ENCODE peak calls at places on chromosomes 4 and X, in seven cellular contexts. One of them, this sample, is unnamed.
A peak's percentile ranks its signal among the peaks of the same experiment; 100 is the strongest.

GRCh38 chr4:187188118-187188517 is 464.5 kb upstream of the FAT1 start:
- DNase-seq in heart right ventricle: no peak
- DNase-seq in pancreas: no peak
- DNase-seq in cardiac muscle cell: no peak
- DNase-seq in colonic mucosa: no peak
- DNase-seq in tibial artery: no peak
- DNase-seq in fibroblast of lung: no peak
- DNase-seq in this sample: no peak

GRCh38 chrX:153307546-153308175 is 13.9 kb downstream of the PNMA6F start:
- DNase-seq in pancreas: no peak
- DNase-seq in tibial artery: no peak
- DNase-seq in cardiac muscle cell: no peak
- DNase-seq in fibroblast of lung: no peak
- DNase-seq in heart right ventricle: no peak
- DNase-seq in colonic mucosa: no peak
- DNase-seq in this sample: no peak

GRCh38 chrX:65993332-65993731 is 46.5 kb downstream of the VSIG4 start:
- DNase-seq in fibroblast of lung: no peak
- DNase-seq in heart right ventricle: no peak
- DNase-seq in pancreas: no peak
- DNase-seq in tibial artery: no peak
- DNase-seq in colonic mucosa: no peak
- DNase-seq in cardiac muscle cell: no peak
- DNase-seq in this sample: no peak

GRCh38 chrX:77668391-77669237 is 117.4 kb downstream of the ATRX start:
- DNase-seq in tibial artery: no peak
- DNase-seq in fibroblast of lung: peak; percentile 59
- DNase-seq in pancreas: no peak
- DNase-seq in colonic mucosa: no peak
- DNase-seq in cardiac muscle cell: no peak
- DNase-seq in heart right ventricle: no peak
- DNase-seq in this sample: no peak

GRCh38 chr4:140996757-140997156 is 136.5 kb downstream of the RNF150 start:
- DNase-seq in fibroblast of lung: peak; percentile 98
- DNase-seq in colonic mucosa: no peak
- DNase-seq in tibial artery: no peak
- DNase-seq in cardiac muscle cell: no peak
- DNase-seq in pancreas: no peak
- DNase-seq in heart right ventricle: no peak
- DNase-seq in this sample: no peak

GRCh38 chr4:11485926-11486325 is 57.2 kb upstream of the HS3ST1 start:
- DNase-seq in fibroblast of lung: no peak
- DNase-seq in tibial artery: no peak
- DNase-seq in colonic mucosa: no peak
- DNase-seq in heart right ventricle: no peak
- DNase-seq in cardiac muscle cell: no peak
- DNase-seq in pancreas: no peak
- DNase-seq in this sample: no peak

GRCh38 chr4:146224331-146224966 is 10.1 kb downstream of the REELD1 start:
- DNase-seq in heart right ventricle: peak; percentile 22
- DNase-seq in cardiac muscle cell: no peak
- DNase-seq in tibial artery: no peak
- DNase-seq in colonic mucosa: no peak
- DNase-seq in pancreas: no peak
- DNase-seq in fibroblast of lung: peak; percentile 23
- DNase-seq in this sample: no peak

GRCh38 chr4:2831611-2832308 is 11.9 kb upstream of the ADD1 start:
- DNase-seq in colonic mucosa: no peak
- DNase-seq in pancreas: no peak
- DNase-seq in cardiac muscle cell: no peak
- DNase-seq in fibroblast of lung: no peak
- DNase-seq in heart right ventricle: no peak
- DNase-seq in tibial artery: peak; percentile 50
- DNase-seq in this sample: no peak

GRCh38 chr4:82784615-82785247 is 13.9 kb downstream of the SCD5 start:
- DNase-seq in tibial artery: no peak
- DNase-seq in cardiac muscle cell: no peak
- DNase-seq in colonic mucosa: no peak
- DNase-seq in pancreas: no peak
- DNase-seq in fibroblast of lung: peak; percentile 68
- DNase-seq in heart right ventricle: no peak
- DNase-seq in this sample: no peak

GRCh38 chrX:133645251-133645650 is 230.0 kb upstream of the GPC4 start:
- DNase-seq in heart right ventricle: peak; percentile 6
- DNase-seq in colonic mucosa: no peak
- DNase-seq in cardiac muscle cell: no peak
- DNase-seq in fibroblast of lung: peak; percentile 25
- DNase-seq in pancreas: no peak
- DNase-seq in tibial artery: no peak
- DNase-seq in this sample: no peak

GRCh38 chr4:65083076-65083475 is 587.2 kb downstream of the EPHA5 start:
- DNase-seq in pancreas: no peak
- DNase-seq in fibroblast of lung: peak; percentile 77
- DNase-seq in heart right ventricle: peak; percentile 29
- DNase-seq in tibial artery: no peak
- DNase-seq in colonic mucosa: no peak
- DNase-seq in cardiac muscle cell: peak; percentile 82
- DNase-seq in this sample: no peak

GRCh38 chr4:176964116-176964691 is 171.5 kb upstream of the VEGFC start:
- DNase-seq in heart right ventricle: no peak
- DNase-seq in pancreas: no peak
- DNase-seq in tibial artery: no peak
- DNase-seq in colonic mucosa: no peak
- DNase-seq in fibroblast of lung: no peak
- DNase-seq in cardiac muscle cell: no peak
- DNase-seq in this sample: no peak

GRCh38 chr4:85147481-85148076 is 181.1 kb upstream of the WDFY3 start:
- DNase-seq in colonic mucosa: peak; percentile 29
- DNase-seq in heart right ventricle: peak; percentile 65
- DNase-seq in tibial artery: no peak
- DNase-seq in pancreas: peak; percentile 53
- DNase-seq in cardiac muscle cell: peak; percentile 75
- DNase-seq in fibroblast of lung: peak; percentile 56
- DNase-seq in this sample: peak; percentile 68

GRCh38 chr4:185394568-185395254 is 1.0 kb downstream of the LRP2BP start:
- DNase-seq in heart right ventricle: no peak
- DNase-seq in tibial artery: no peak
- DNase-seq in cardiac muscle cell: no peak
- DNase-seq in colonic mucosa: no peak
- DNase-seq in pancreas: no peak
- DNase-seq in fibroblast of lung: peak; percentile 34
- DNase-seq in this sample: peak; percentile 5

GRCh38 chr4:30719363-30720020 is 677 bp upstream of the PCDH7 start:
- DNase-seq in fibroblast of lung: peak; percentile 83
- DNase-seq in tibial artery: peak; percentile 90
- DNase-seq in colonic mucosa: peak; percentile 45
- DNase-seq in cardiac muscle cell: peak; percentile 89
- DNase-seq in pancreas: peak; percentile 30
- DNase-seq in heart right ventricle: peak; percentile 52
- DNase-seq in this sample: peak; percentile 47

GRCh38 chr4:76705497-76705896 is 192.4 kb downstream of the SOWAHB start:
- DNase-seq in cardiac muscle cell: no peak
- DNase-seq in tibial artery: no peak
- DNase-seq in fibroblast of lung: no peak
- DNase-seq in heart right ventricle: no peak
- DNase-seq in colonic mucosa: no peak
- DNase-seq in pancreas: no peak
- DNase-seq in this sample: no peak

GRCh38 chr4:177566691-177567090 is 124.5 kb upstream of the AGA start:
- DNase-seq in fibroblast of lung: no peak
- DNase-seq in colonic mucosa: no peak
- DNase-seq in tibial artery: no peak
- DNase-seq in pancreas: no peak
- DNase-seq in heart right ventricle: no peak
- DNase-seq in cardiac muscle cell: no peak
- DNase-seq in this sample: no peak

GRCh38 chr4:83889802-83890201 is 353.9 kb downstream of the GPAT3 start:
- DNase-seq in heart right ventricle: no peak
- DNase-seq in tibial artery: no peak
- DNase-seq in colonic mucosa: no peak
- DNase-seq in cardiac muscle cell: no peak
- DNase-seq in pancreas: no peak
- DNase-seq in fibroblast of lung: peak; percentile 88
- DNase-seq in this sample: no peak

GRCh38 chr4:48064349-48064748 is 47.8 kb downstream of the NIPAL1 start:
- DNase-seq in heart right ventricle: no peak
- DNase-seq in colonic mucosa: no peak
- DNase-seq in pancreas: no peak
- DNase-seq in cardiac muscle cell: no peak
- DNase-seq in tibial artery: no peak
- DNase-seq in fibroblast of lung: no peak
- DNase-seq in this sample: no peak

GRCh38 chrX:85851418-85851817 is 195.9 kb downstream of the CHM start:
- DNase-seq in fibroblast of lung: no peak
- DNase-seq in cardiac muscle cell: peak; percentile 39
- DNase-seq in pancreas: no peak
- DNase-seq in tibial artery: no peak
- DNase-seq in colonic mucosa: peak; percentile 25
- DNase-seq in heart right ventricle: no peak
- DNase-seq in this sample: peak; percentile 22

GRCh38 chrX:140744085-140744484 is 34.5 kb downstream of the LINC00632 start:
- DNase-seq in fibroblast of lung: peak; percentile 48
- DNase-seq in cardiac muscle cell: no peak
- DNase-seq in tibial artery: no peak
- DNase-seq in pancreas: no peak
- DNase-seq in colonic mucosa: no peak
- DNase-seq in heart right ventricle: no peak
- DNase-seq in this sample: no peak

GRCh38 chr4:144499777-144500176 is 146.2 kb upstream of the HHIP start:
- DNase-seq in colonic mucosa: no peak
- DNase-seq in tibial artery: no peak
- DNase-seq in heart right ventricle: no peak
- DNase-seq in fibroblast of lung: no peak
- DNase-seq in cardiac muscle cell: no peak
- DNase-seq in pancreas: no peak
- DNase-seq in this sample: no peak

GRCh38 chr4:83516042-83516772 is 19.7 kb upstream of the GPAT3 start:
- DNase-seq in heart right ventricle: no peak
- DNase-seq in colonic mucosa: no peak
- DNase-seq in pancreas: no peak
- DNase-seq in cardiac muscle cell: no peak
- DNase-seq in fibroblast of lung: peak; percentile 91
- DNase-seq in tibial artery: no peak
- DNase-seq in this sample: peak; percentile 46

GRCh38 chr4:134677209-134677814 is 475.7 kb upstream of the PABPC4L start:
- DNase-seq in colonic mucosa: no peak
- DNase-seq in pancreas: no peak
- DNase-seq in tibial artery: no peak
- DNase-seq in heart right ventricle: no peak
- DNase-seq in cardiac muscle cell: no peak
- DNase-seq in fibroblast of lung: no peak
- DNase-seq in this sample: no peak
- H3K27ac ChIP-seq in colonic mucosa: no peak overlapping the region
- H3K27ac ChIP-seq in pancreas: no peak overlapping the region
- H3K27ac ChIP-seq in tibial artery: no peak overlapping the region
- H3K27ac ChIP-seq in heart right ventricle: no peak overlapping the region
- H3K27ac ChIP-seq in cardiac muscle cell: no peak overlapping the region
- H3K27ac ChIP-seq in fibroblast of lung: no peak overlapping the region
- H3K27ac ChIP-seq in this sample: no peak overlapping the region

DNA sequence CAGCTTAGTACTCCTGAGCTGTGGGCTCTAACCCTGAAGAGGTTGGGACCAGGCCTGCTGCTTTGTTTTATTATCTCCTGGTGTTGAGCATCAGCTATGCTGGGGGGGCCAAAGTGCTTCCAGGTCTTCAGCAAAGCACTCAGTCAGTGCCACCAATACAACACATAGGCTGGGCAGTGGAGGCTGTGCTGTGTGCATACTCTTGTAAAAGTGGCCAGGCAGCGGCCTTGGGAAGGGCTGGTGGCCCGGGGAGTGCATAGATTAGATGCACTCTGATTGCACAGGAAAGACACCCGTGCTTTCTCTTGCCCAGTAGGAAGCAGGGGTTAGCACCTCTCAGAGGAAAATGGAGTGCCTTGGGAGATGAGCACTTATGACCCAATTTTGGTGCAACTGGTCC is 534.0 kb downstream of the ARAP2 start:
- DNase-seq in pancreas: no peak
- DNase-seq in cardiac muscle cell: no peak
- DNase-seq in colonic mucosa: no peak
- DNase-seq in fibroblast of lung: no peak
- DNase-seq in heart right ventricle: no peak
- DNase-seq in tibial artery: no peak
- DNase-seq in this sample: no peak
- H3K9me3 ChIP-seq in pancreas: no peaks in the 10 kb centered on the region
- H3K9me3 ChIP-seq in cardiac muscle cell: no peaks in the 10 kb centered on the region
- H3K9me3 ChIP-seq in colonic mucosa: no peaks in the 10 kb centered on the region
- H3K9me3 ChIP-seq in fibroblast of lung: no peaks in the 10 kb centered on the region
- H3K9me3 ChIP-seq in heart right ventricle: peaks cover 41% of the 10 kb centered on the region
- H3K9me3 ChIP-seq in tibial artery: peaks cover 5% of the 10 kb centered on the region
- H3K9me3 ChIP-seq in this sample: no peaks in the 10 kb centered on the region

GRCh38 chr4:115866364-115866896 is 753.0 kb upstream of the NDST4 start:
- DNase-seq in colonic mucosa: no peak
- DNase-seq in fibroblast of lung: no peak
- DNase-seq in cardiac muscle cell: no peak
- DNase-seq in heart right ventricle: no peak
- DNase-seq in tibial artery: no peak
- DNase-seq in pancreas: no peak
- DNase-seq in this sample: no peak

GRCh38 chr4:115873048-115873447 is 759.6 kb upstream of the NDST4 start:
- DNase-seq in colonic mucosa: no peak
- DNase-seq in fibroblast of lung: no peak
- DNase-seq in tibial artery: no peak
- DNase-seq in cardiac muscle cell: no peak
- DNase-seq in heart right ventricle: no peak
- DNase-seq in pancreas: no peak
- DNase-seq in this sample: no peak

DNA sequence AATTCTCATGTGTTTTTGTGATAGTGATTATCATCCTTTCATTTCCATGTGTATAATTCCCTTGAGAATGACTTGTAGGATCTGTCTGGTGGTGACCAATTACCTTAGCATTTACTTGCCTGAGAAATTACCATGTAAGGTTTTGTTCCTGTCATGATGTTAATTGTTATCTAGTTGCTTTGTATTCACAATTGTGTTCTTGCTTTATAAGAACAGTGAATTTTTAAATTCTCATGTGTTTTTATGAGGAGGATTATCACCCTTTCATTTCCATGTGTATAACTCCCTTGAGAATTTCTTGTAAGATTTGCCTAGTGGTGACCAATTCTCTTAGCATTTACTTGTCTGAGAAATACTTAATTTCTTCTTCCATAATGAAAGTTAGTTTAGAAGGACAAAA is 758.2 kb upstream of the NDST4 start:
- DNase-seq in colonic mucosa: no peak
- DNase-seq in fibroblast of lung: no peak
- DNase-seq in heart right ventricle: no peak
- DNase-seq in cardiac muscle cell: no peak
- DNase-seq in tibial artery: no peak
- DNase-seq in pancreas: no peak
- DNase-seq in this sample: no peak
- H3K27ac ChIP-seq in colonic mucosa: no peak overlapping the region
- H3K27ac ChIP-seq in fibroblast of lung: no peak overlapping the region
- H3K27ac ChIP-seq in heart right ventricle: no peak overlapping the region
- H3K27ac ChIP-seq in cardiac muscle cell: no peak overlapping the region
- H3K27ac ChIP-seq in tibial artery: no peak overlapping the region
- H3K27ac ChIP-seq in pancreas: no peak overlapping the region
- H3K27ac ChIP-seq in this sample: no peak overlapping the region

DNA sequence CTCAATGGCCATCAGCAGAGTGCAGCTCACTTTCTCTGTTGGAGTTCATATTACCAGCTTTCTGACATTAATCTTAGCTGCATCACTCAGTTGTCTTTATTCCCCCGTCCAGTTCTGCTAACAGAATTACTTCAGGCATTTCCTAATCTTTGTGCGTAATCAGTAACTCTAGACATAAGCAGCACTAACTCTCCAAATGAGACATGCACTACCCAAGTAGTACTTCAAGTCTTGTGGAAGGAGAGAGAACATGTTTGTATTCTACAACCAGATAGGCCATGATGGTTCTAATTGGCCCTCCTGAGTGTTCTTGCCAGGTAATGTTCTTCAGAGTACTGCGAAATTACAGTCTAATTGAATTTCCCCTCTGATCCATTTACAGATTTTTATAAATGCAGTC is 448.5 kb upstream of the RPS6KA3 start:
- DNase-seq in fibroblast of lung: no peak
- DNase-seq in pancreas: no peak
- DNase-seq in heart right ventricle: no peak
- DNase-seq in colonic mucosa: no peak
- DNase-seq in tibial artery: no peak
- DNase-seq in cardiac muscle cell: no peak
- DNase-seq in this sample: no peak
- H3K9me3 ChIP-seq in fibroblast of lung: no peaks in the 10 kb centered on the region
- H3K9me3 ChIP-seq in pancreas: no peaks in the 10 kb centered on the region
- H3K9me3 ChIP-seq in heart right ventricle: no peaks in the 10 kb centered on the region
- H3K9me3 ChIP-seq in colonic mucosa: no peaks in the 10 kb centered on the region
- H3K9me3 ChIP-seq in tibial artery: no peaks in the 10 kb centered on the region
- H3K9me3 ChIP-seq in cardiac muscle cell: no peaks in the 10 kb centered on the region
- H3K9me3 ChIP-seq in this sample: no peaks in the 10 kb centered on the region

This sample was measured in small intestine.